ENCODE peak calls at places on chromosomes 4 and X, in five cellular contexts. T, J, X, K and C are unnamed samples.

GRCh38 chr4:160481696-160482330 is 1378.9 kb downstream of the RAPGEF2 start:
- DNase-seq in T (no peak), J (no peak), X (no peak), K (no peak), C (no peak)

GRCh38 chr4:147182041-147182440 is 236.4 kb upstream of the TTC29 start:
- DNase-seq in T (no peak), J (peak), X (no peak), K (no peak), C (no peak)

GRCh38 chr4:72983706-72984105 is 85.8 kb downstream of the COX18 start:
- DNase-seq in T (no peak), J (no peak), X (no peak), K (no peak), C (no peak)

GRCh38 chrX:137119049-137119448 is 85.3 kb upstream of the GPR101 start:
- DNase-seq in T (no peak), J (no peak), X (no peak), K (no peak), C (no peak)

GRCh38 chr4:22689428-22689827 is 3.3 kb upstream of the GBA3 start:
- DNase-seq in T (no peak), J (no peak), X (no peak), K (no peak), C (no peak)

GRCh38 chr4:153792007-153792892 is 3.4 kb upstream of the SFRP2 start:
- DNase-seq in T (no peak), J (peak), X (no peak), K (peak), C (no peak)

GRCh38 chrX:1403228-1403627 is 11.3 kb upstream of the SLC25A6 start:
- DNase-seq in T (no peak), J (no peak), X (no peak), K (no peak), C (no peak)

GRCh38 chrX:16946971-16947562 is 609 bp downstream of the REPS2 start:
- DNase-seq in T (no peak), J (no peak), X (no peak), K (no peak), C (no peak)

GRCh38 chr4:184787766-184788503 is 37.8 kb downstream of the ACSL1 start:
- DNase-seq in T (no peak), J (no peak), X (no peak), K (no peak), C (no peak)

GRCh38 chr4:165016971-165017370 is 14.8 kb upstream of the TRIM60 start:
- DNase-seq in T (no peak), J (peak), X (no peak), K (no peak), C (no peak)

GRCh38 chr4:150750824-150751223 is 168.9 kb downstream of the MAB21L2 start:
- DNase-seq in T (no peak), J (no peak), X (no peak), K (no peak), C (no peak)

GRCh38 chrX:132677233-132677716 is 188.4 kb upstream of the MBNL3 start:
- DNase-seq in T (no peak), J (no peak), X (no peak), K (no peak), C (no peak)

GRCh38 chrX:110418220-110418856 is 59.7 kb downstream of the RTL9 start:
- DNase-seq in T (no peak), J (peak), X (no peak), K (peak), C (no peak)

GRCh38 chr4:139728840-139729239 is 63.2 kb downstream of the MGST2 start:
- DNase-seq in T (no peak), J (no peak), X (no peak), K (no peak), C (no peak)

GRCh38 chr4:25007608-25008007 is 23.1 kb downstream of the LGI2 start:
- DNase-seq in T (no peak), J (no peak), X (no peak), K (no peak), C (no peak)

GRCh38 chr4:38829237-38829636 is 24.6 kb upstream of the TLR1 start:
- DNase-seq in T (no peak), J (no peak), X (no peak), K (no peak), C (no peak)

GRCh38 chrX:43654431-43655150 is 1.5 kb upstream of the MAOA start:
- DNase-seq in T (peak), J (peak), X (peak), K (peak), C (peak)

GRCh38 chrX:15664487-15665444 is at the start of gene CLTRN:
- DNase-seq in T (no peak), J (no peak), X (no peak), K (no peak), C (no peak)